ENCODE peak calls at places on chromosomes 2 and 18, in eight cellular contexts. N is cardiac muscle cell, A is Peyer's patch, H is thoracic aorta, K is K562, I is upper lobe of right lung, W is right cardiac atrium, D is HCT116. Z is an unnamed sample.

GRCh38 chr2:168293766-168294165 is 46.4 kb upstream of the STK39 start:
- DNase-seq in N (no peak), A (no peak), H (no peak), K (no peak), I (no peak), W (no peak), D (no peak), Z (no peak)

GRCh38 chr2:162795312-162795711 is 43.3 kb downstream of the KCNH7 start:
- DNase-seq in N (no peak), A (no peak), H (no peak), K (no peak), I (no peak), W (no peak), D (no peak), Z (no peak)

GRCh38 chr2:123644053-123644452 is 381.0 kb upstream of the CNTNAP5 start:
- DNase-seq in N (no peak), A (no peak), H (no peak), K (no peak), I (no peak), W (no peak), D (no peak), Z (no peak)

GRCh38 chr2:117359266-117359970 is 455.1 kb upstream of the DDX18 start:
- DNase-seq in N (no peak), A (no peak), H (no peak), K (no peak), I (no peak), W (no peak), D (no peak), Z (no peak)

GRCh38 chr2:68643011-68643873 is at the start of gene PROKR1:
- DNase-seq in N (peak; percentile 69), A (peak; percentile 45), H (no peak), K (peak; percentile 67), I (peak; percentile 77), W (peak; percentile 49), D (no peak), Z (no peak)

GRCh38 chr2:85673736-85674375 is 5.9 kb upstream of the SFTPB start:
- DNase-seq in N (no peak), A (no peak), H (no peak), K (no peak), I (peak; percentile 54), W (no peak), D (no peak), Z (no peak)

GRCh38 chr18:50429207-50429948 is 54.5 kb downstream of the SKA1 start:
- DNase-seq in N (peak; percentile 66), A (no peak), H (no peak), K (peak; percentile 45), I (no peak), W (no peak), D (peak; percentile 39), Z (no peak)

GRCh38 chr2:9336209-9336533 is 87.2 kb downstream of the ITGB1BP1 start:
- DNase-seq in N (no peak), A (peak; percentile 50), H (no peak), K (peak; percentile 41), I (no peak), W (no peak), D (no peak), Z (no peak)

GRCh38 chr18:10519366-10519765 is 6.5 kb upstream of the NAPG start:
- DNase-seq in N (no peak), A (no peak), H (no peak), K (no peak), I (no peak), W (no peak), D (no peak), Z (no peak)

GRCh38 chr2:81550277-81550676 is 1245.7 kb upstream of the LRRTM1 start:
- DNase-seq in N (no peak), A (no peak), H (no peak), K (no peak), I (no peak), W (no peak), D (no peak), Z (no peak)

GRCh38 chr2:69271831-69272257 is 115.2 kb downstream of the GFPT1 start:
- DNase-seq in N (no peak), A (no peak), H (no peak), K (no peak), I (no peak), W (no peak), D (no peak), Z (no peak)

GRCh38 chr2:108106746-108107145 is 120.4 kb downstream of the SLC5A7 start:
- DNase-seq in N (no peak), A (no peak), H (no peak), K (no peak), I (no peak), W (no peak), D (no peak), Z (no peak)

GRCh38 chr2:159600752-159601151 is 15.6 kb downstream of the BAZ2B start:
- DNase-seq in N (no peak), A (no peak), H (no peak), K (peak; percentile 24), I (no peak), W (no peak), D (peak; percentile 80), Z (no peak)

GRCh38 chr2:29072251-29072650 is 2.1 kb downstream of the PCARE start:
- DNase-seq in N (no peak), A (no peak), H (no peak), K (no peak), I (no peak), W (no peak), D (no peak), Z (no peak)

GRCh38 chr2:134392689-134393476 is 139.0 kb downstream of the MGAT5 start:
- DNase-seq in N (no peak), A (no peak), H (no peak), K (peak; percentile 7), I (no peak), W (no peak), D (no peak), Z (no peak)

GRCh38 chr2:133158024-133158423 is 410.2 kb downstream of the NCKAP5 start:
- DNase-seq in N (no peak), A (no peak), H (no peak), K (no peak), I (no peak), W (no peak), D (no peak), Z (no peak)

GRCh38 chr2:191601060-191601459 is 76.9 kb upstream of the NABP1 start:
- DNase-seq in N (no peak), A (no peak), H (no peak), K (no peak), I (peak; percentile 70), W (no peak), D (no peak), Z (no peak)

GRCh38 chr2:126976721-126977328 is 78.1 kb downstream of the TEX51 start:
- DNase-seq in N (no peak), A (no peak), H (no peak), K (no peak), I (no peak), W (no peak), D (no peak), Z (no peak)

GRCh38 chr2:8515864-8516533 is 165.9 kb upstream of the ID2 start:
- DNase-seq in N (no peak), A (no peak), H (no peak), K (no peak), I (no peak), W (no peak), D (no peak), Z (no peak)

GRCh38 chr2:172229125-172229524 is 126.4 kb upstream of the DLX2 start:
- DNase-seq in N (no peak), A (peak; percentile 51), H (no peak), K (no peak), I (no peak), W (no peak), D (no peak), Z (no peak)
- H3K27ac ChIP-seq in N (no peak overlapping the region), A (no peak overlapping the region), H (no peak overlapping the region), K (no peak overlapping the region), I (no peak overlapping the region), W (no peak overlapping the region), D (no peak overlapping the region), Z (peak overlapping the region; percentile 84)

DNA sequence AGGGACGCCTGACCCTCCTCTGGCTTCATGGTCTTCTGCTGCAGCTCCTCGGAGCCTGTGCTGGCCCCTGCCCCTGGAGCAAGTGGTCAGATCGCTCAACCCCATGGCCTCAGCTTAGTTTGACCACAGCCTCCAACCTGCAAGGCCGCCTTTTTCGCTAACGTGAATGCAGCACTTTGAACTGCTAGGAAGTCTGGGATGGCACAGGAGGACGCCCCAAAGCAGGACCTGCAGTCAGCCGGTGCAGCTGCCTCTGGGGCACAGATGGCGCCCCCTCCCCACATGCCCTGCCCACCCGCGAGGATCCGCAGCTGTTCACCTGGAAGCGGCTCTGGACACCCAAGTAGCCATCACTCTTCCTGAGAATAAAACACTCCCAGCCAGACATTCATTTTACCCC is 510.2 kb downstream of the EIPR1 start:
- DNase-seq in N (no peak), A (no peak), H (no peak), K (no peak), I (no peak), W (no peak), D (no peak), Z (no peak)
- H3K4me1 ChIP-seq in N (no peaks in the 10 kb centered on the region), A (no peaks in the 10 kb centered on the region), H (no peaks in the 10 kb centered on the region), K (no peaks in the 10 kb centered on the region), I (no peaks in the 10 kb centered on the region), W (no peaks in the 10 kb centered on the region), D (no peaks in the 10 kb centered on the region), Z (no peaks in the 10 kb centered on the region)

GRCh38 chr2:236040600-236041328 is 127.4 kb downstream of the GBX2 start:
- DNase-seq in N (no peak), A (no peak), H (no peak), K (no peak), I (no peak), W (no peak), D (no peak), Z (no peak)
- H3K27ac ChIP-seq in N (no peak overlapping the region), A (no peak overlapping the region), H (no peak overlapping the region), K (no peak overlapping the region), I (no peak overlapping the region), W (no peak overlapping the region), D (no peak overlapping the region), Z (peak overlapping the region; percentile 34)

GRCh38 chr2:113895301-113895700 is 5.4 kb downstream of the ACTR3 start:
- DNase-seq in N (no peak), A (no peak), H (no peak), K (peak; percentile 21), I (no peak), W (no peak), D (no peak), Z (no peak)

GRCh38 chr2:113895819-113896563 is 6.1 kb downstream of the ACTR3 start:
- DNase-seq in N (no peak), A (no peak), H (no peak), K (peak; percentile 54), I (no peak), W (no peak), D (no peak), Z (no peak)

GRCh38 chr2:113901943-113902342 is 12.1 kb downstream of the ACTR3 start:
- DNase-seq in N (no peak), A (no peak), H (no peak), K (no peak), I (no peak), W (no peak), D (no peak), Z (no peak)

GRCh38 chr2:113896791-113897190 is 6.9 kb downstream of the ACTR3 start:
- DNase-seq in N (no peak), A (no peak), H (no peak), K (no peak), I (no peak), W (no peak), D (no peak), Z (no peak)

DNA sequence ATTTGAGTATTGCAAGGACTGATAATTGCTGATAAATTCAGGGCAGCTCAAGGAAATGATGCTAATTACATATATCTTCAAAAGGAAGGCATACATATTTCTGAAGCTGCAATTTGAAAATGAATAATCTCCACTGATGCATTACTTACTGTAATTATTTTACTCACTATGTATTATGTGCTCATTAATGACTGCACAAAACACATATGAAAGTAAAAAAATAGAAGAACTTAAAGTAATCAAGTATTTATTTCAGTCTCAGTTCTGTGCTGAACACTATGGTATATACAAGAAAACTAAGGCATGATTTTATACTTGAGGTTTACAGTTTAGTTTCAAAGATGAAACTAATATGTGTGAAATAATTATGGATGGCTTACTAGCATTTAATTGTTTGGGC is 9.3 kb downstream of the ACTR3 start:
- DNase-seq in N (no peak), A (no peak), H (no peak), K (no peak), I (no peak), W (no peak), D (no peak), Z (no peak)
- H3K4me1 ChIP-seq in N (peaks cover 39% of the 10 kb centered on the region), A (peaks cover 3% of the 10 kb centered on the region), H (peaks cover 96% of the 10 kb centered on the region), K (peaks cover 29% of the 10 kb centered on the region), I (peaks cover 83% of the 10 kb centered on the region), W (peaks cover 8% of the 10 kb centered on the region), D (peaks cover 26% of the 10 kb centered on the region), Z (peaks cover 40% of the 10 kb centered on the region)

Z was measured in RWPE2.